ENCODE peak calls at places on chromosome 21, in four cellular contexts. I is K562, W is IMR-90, V is H1. D is an unnamed sample.

GRCh38 chr21:18147678-18148077 is 97.0 kb upstream of the CHODL start:
- DNase-seq in W (no peak), V (no peak), I (no peak), D (no peak)

GRCh38 chr21:25938673-25939395 is 204.1 kb downstream of the GABPA start:
- DNase-seq in I (no peak), W (no peak), V (no peak), D (no peak)

GRCh38 chr21:38440746-38441145 is 57.5 kb downstream of the ERG start:
- DNase-seq in V (no peak), I (peak), W (peak), D (peak)

GRCh38 chr21:14956826-14957225 is 108.0 kb downstream of the NRIP1 start:
- DNase-seq in V (no peak), I (no peak), W (peak), D (no peak)

GRCh38 chr21:43354666-43355065 is 72.3 kb downstream of the SIK1 start:
- DNase-seq in I (no peak), V (no peak), W (no peak), D (no peak)

GRCh38 chr21:28230559-28230958 is 762.1 kb downstream of the LTN1 start:
- DNase-seq in I (no peak), W (peak), V (no peak), D (no peak)

GRCh38 chr21:21688877-21689276 is 690.7 kb downstream of the NCAM2 start:
- DNase-seq in I (peak), V (peak), W (peak), D (no peak)

GRCh38 chr21:15203740-15204139 is 138.9 kb upstream of the NRIP1 start:
- DNase-seq in V (no peak), W (no peak), I (no peak), D (no peak)

GRCh38 chr21:40013001-40013735 is 145.9 kb downstream of the PCP4 start:
- DNase-seq in I (no peak), W (no peak), V (no peak), D (no peak)

GRCh38 chr21:25385912-25386474 is 221.3 kb downstream of the MRPL39 start:
- DNase-seq in W (peak), V (no peak), I (peak), D (peak)

GRCh38 chr21:27168084-27168483 is 201.2 kb upstream of the ADAMTS5 start:
- DNase-seq in V (no peak), I (no peak), W (peak), D (no peak)

GRCh38 chr21:32624726-32625125 is 12.5 kb upstream of the CFAP298 start:
- DNase-seq in W (peak), V (no peak), I (peak), D (no peak)

GRCh38 chr21:29403922-29404538 is 105.3 kb downstream of the BACH1 start:
- DNase-seq in I (no peak), V (no peak), W (no peak), D (no peak)

GRCh38 chr21:40179167-40179566 is 311.9 kb downstream of the PCP4 start:
- DNase-seq in V (no peak), I (no peak), W (no peak), D (no peak)

GRCh38 chr21:25118648-25119047 is 488.6 kb downstream of the MRPL39 start:
- DNase-seq in W (no peak), I (no peak), V (no peak), D (no peak)

GRCh38 chr21:31161157-31161556 is 122.9 kb upstream of the KRTAP19-8 start:
- DNase-seq in W (peak), V (no peak), I (no peak), D (no peak)

GRCh38 chr21:32403201-32403701 is 9.3 kb upstream of the EVA1C start:
- DNase-seq in V (peak), I (peak), W (peak), D (peak)

GRCh38 chr21:21188513-21189188 is 190.4 kb downstream of the NCAM2 start:
- DNase-seq in I (no peak), W (no peak), V (no peak), D (no peak)

GRCh38 chr21:43209575-43210453 is 41.0 kb downstream of the CRYAA start:
- DNase-seq in I (no peak), V (no peak), W (peak), D (peak)

GRCh38 chr21:23130308-23130707 is 2132.1 kb downstream of the NCAM2 start:
- DNase-seq in W (no peak), I (no peak), V (no peak), D (no peak)

GRCh38 chr21:40967771-40968170 is 120.8 kb upstream of the DSCAM start:
- DNase-seq in V (no peak), I (no peak), W (no peak), D (no peak)

GRCh38 chr21:39483917-39484316 is 32.1 kb downstream of the SH3BGR start:
- DNase-seq in W (peak), V (no peak), I (no peak), D (peak)

GRCh38 chr21:31660134-31660565 is 657 bp downstream of the SOD1 start:
- DNase-seq in V (no peak), W (no peak), I (no peak), D (no peak)

GRCh38 chr21:25506887-25507286 is 100.4 kb downstream of the MRPL39 start:
- DNase-seq in I (no peak), V (no peak), W (peak), D (peak)

GRCh38 chr21:17930102-17930501 is 110.9 kb upstream of the C21orf91 start:
- DNase-seq in I (no peak), W (no peak), V (no peak), D (no peak)

GRCh38 chr21:25577765-25578069 is 29.6 kb downstream of the MRPL39 start:
- DNase-seq in W (no peak), V (no peak), I (no peak), D (no peak)

GRCh38 chr21:31908106-31909031 is 35.5 kb downstream of the HUNK start:
- DNase-seq in W (peak), V (peak), I (no peak), D (no peak)

GRCh38 chr21:28089599-28090421 is 902.9 kb downstream of the LTN1 start:
- DNase-seq in W (no peak), V (no peak), I (no peak), D (no peak)

GRCh38 chr21:26169061-26169610 is 1.4 kb downstream of the APP start:
- DNase-seq in I (no peak), W (peak), V (peak), D (peak)

DNA sequence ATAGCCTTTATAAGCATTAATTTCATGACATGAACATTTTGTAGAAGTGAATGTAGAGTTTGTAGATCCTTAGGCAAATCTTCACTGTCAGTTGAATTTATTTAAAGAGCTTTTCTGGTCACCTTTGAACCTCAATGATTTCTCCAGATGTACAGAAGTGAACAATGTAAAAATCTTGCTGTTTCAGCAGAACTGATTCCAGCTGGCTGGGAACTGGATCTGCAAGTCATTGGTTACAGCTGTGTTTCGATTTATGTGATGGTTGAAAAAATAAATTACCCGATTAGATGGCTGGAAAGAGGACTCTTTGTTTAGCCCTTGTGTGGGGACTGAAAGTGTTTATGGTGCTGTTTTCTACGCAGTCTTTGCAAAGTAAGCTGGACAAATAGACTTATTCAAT is 849.8 kb downstream of the USP25 start:
- DNase-seq in I (no peak), V (no peak), W (peak), D (no peak)
- TF ChIP-seq MAFK in I (no peak), V (no peak), W (peak), D (peak)

GRCh38 chr21:34345091-34345871 is 18.5 kb upstream of the KCNE2 start:
- DNase-seq in I (no peak), W (peak), V (no peak), D (no peak)
- TF ChIP-seq MAFK in I (no peak), W (no peak), V (no peak), D (no peak)

DNA sequence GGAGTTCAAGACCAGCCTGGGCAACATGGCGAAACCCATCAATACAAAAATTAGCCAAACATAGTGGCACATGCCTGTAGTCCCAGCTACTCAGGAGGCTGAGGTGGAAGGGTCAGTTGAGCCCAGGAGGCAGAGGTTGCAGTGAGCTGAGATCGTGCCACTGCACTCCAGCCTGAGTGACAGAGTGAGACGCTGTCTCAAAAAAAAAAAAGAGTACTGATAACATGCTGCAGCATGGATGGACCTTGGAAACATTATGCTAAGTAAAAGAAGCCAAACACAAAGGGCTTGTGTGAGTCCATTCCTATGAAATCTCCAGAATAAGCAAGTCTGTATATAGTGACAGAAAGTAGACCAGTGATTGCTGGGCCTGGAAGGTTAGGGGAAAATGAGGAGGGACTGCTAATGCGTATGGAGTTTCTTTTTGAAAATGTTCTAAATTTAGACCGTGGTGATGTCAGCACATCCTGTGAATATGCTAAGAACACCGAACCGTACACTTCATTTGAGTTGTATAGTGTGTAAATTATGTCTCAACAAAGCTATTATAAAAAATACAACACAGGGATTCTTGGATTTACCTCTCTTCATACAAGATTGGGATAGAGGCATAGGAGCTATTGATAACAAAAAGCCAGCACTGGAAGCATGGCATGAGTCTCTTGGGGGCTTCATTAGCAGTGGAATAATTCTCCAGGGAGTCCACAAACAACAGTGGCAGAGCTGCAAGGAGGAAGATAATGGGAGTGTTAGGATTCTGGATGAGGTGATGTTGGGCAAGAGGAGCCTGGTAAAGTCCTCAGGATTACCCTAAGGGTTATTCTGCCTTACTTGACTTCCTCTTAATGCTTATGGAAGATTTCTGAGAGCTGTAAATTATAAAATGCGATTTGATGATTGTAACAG is 73.5 kb downstream of the TTC3 start:
- DNase-seq in I (no peak), W (peak), V (no peak), D (no peak)
- TF ChIP-seq MAFK in I (no peak), W (no peak), V (no peak), D (no peak)

DNA sequence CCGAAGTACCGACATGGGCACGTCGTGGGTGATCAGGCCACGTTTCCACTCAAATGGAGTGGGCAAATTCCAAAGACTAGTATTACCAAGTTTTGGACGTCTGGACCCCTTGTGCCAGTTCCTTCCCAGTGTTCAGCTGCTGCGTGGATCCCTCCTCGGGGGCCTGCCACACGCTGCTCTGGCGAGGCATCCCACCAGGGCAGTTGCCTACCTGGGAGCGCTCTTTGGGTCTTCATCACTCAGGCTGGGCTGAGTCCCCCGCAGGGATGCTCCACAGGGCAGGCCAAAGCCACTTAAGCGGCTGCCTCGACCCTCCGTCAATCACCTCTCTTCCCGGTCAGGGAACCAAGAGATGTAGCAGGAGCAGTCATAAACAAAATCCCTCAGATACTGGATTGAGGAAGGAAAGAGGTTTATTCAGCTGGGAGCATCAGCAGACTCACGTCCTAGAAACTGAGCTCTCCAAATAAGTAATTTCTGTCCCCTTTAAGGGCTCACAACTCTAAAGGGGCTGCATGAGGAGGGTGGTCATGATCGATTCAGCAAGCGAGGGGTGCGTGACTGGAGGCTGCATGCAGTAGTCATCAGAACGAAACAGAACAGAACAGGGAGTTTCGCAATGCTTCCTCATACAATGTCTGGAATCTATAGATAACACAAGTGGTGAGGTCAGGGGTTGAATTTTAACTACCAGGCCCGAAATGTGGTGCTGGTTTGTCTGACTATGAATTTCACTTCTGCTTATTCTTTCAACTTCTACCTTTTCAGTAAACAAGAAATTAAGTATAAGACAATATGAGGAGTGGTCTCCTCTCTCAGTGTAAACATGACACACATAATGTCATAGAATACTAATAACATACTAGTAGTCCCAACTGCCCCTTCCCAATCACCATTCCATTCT is 998.6 kb upstream of the NCAM2 start:
- DNase-seq in I (peak), V (no peak), W (no peak), D (no peak)
- TF ChIP-seq MAFK in I (no peak), V (no peak), W (no peak), D (no peak)

GRCh38 chr21:44801468-44802395 is at the start of gene UBE2G2:
- DNase-seq in W (peak), I (peak), V (peak), D (peak)

GRCh38 chr21:44803651-44804050 is 2.0 kb upstream of the UBE2G2 start:
- DNase-seq in V (no peak), I (peak), W (no peak), D (no peak)

GRCh38 chr21:44804762-44805161 is 3.1 kb upstream of the UBE2G2 start:
- DNase-seq in W (no peak), I (no peak), V (no peak), D (no peak)

GRCh38 chr21:44800971-44801467 is 601 bp downstream of the UBE2G2 start:
- DNase-seq in I (peak), W (peak), V (no peak), D (peak)

DNA sequence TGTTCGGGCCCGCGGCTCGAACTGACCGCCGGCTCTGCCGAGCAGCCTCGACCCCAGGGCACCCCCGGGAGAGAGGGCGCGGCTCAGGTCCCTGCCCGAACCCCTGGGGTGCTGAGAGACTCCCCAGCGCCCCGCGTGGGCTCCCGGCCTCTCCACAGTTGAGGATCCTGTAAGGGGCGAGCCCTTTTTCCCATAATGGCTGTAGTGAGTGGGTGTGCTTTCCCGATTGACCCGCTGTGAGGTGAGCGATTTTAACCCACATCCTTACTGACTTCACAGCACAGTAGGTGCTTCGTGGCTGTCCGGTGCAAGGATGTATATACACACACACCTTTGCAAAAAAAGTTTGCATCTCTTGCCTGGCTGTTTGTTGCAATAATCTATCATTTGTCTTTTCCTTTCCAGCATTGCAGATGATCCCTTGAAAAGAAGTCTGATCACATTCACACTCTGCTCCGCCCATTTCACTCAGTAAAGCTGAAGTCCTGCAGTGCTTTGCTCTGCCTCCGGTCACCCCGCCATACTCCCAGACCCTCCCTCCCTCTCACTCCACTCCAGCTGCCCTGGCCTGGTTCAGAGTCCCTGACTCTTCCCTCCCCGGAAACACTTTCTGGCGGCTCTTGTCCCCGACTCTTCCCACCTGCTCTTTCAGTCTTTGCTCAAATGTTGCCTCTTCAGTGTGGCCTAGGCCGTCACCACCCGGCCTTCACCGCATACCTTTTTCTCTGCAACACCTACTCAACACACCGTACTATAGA is 955 bp upstream of the UBE2G2 start:
- DNase-seq in W (no peak), V (no peak), I (peak), D (no peak)
- TF ChIP-seq MAFK in W (no peak), V (no peak), I (no peak), D (no peak)

GRCh38 chr21:41975391-41976272 is 21.8 kb upstream of the C2CD2 start:
- DNase-seq in V (peak), I (no peak), W (no peak), D (no peak)

GRCh38 chr21:41972511-41973205 is 18.8 kb upstream of the C2CD2 start:
- DNase-seq in W (no peak), V (peak), I (no peak), D (no peak)

GRCh38 chr21:41974752-41975053 is 20.9 kb upstream of the C2CD2 start:
- DNase-seq in I (no peak), W (no peak), V (no peak), D (no peak)

GRCh38 chr21:41973427-41973831 is 19.6 kb upstream of the C2CD2 start:
- DNase-seq in W (no peak), V (peak), I (no peak), D (no peak)

GRCh38 chr21:41973861-41974751 is 20.3 kb upstream of the C2CD2 start:
- DNase-seq in V (peak), I (no peak), W (peak), D (peak)
- TF ChIP-seq MAFK in V (no peak), I (no peak), W (no peak), D (no peak)

GRCh38 chr21:45977396-45977795 is 4.2 kb upstream of the COL6A1 start:
- DNase-seq in V (peak), W (no peak), I (no peak), D (no peak)

GRCh38 chr21:45980271-45980670 is 1.3 kb upstream of the COL6A1 start:
- DNase-seq in I (no peak), W (no peak), V (no peak), D (no peak)

GRCh38 chr21:45979651-45980050 is 1.9 kb upstream of the COL6A1 start:
- DNase-seq in V (no peak), I (no peak), W (no peak), D (no peak)

GRCh38 chr21:45980697-45981096 is 873 bp upstream of the COL6A1 start:
- DNase-seq in V (no peak), W (no peak), I (no peak), D (no peak)

DNA sequence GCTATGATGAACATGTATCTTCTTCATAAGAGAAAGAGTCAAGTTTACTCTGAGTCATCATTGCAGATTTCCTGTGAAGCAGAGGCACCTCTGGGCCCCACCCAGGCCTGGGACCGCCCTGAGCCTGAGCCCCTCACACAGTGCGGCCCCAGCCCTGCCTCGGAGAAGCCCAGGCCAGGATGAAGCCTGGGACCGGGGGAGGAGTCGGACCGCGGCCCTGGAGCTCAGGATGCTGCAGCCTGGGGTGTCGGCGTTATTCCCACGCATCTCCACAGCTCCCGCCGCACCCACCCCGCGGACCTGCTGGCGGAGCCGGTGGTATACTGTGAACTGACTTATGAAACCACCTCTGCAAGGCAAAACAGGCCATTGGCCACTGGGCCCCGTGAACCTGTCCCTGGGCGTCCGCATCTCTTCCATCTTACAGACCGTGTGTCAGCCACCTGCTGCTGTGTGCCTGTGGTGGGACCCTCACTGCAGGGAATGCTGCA is 2.4 kb upstream of the COL6A1 start:
- DNase-seq in V (peak), W (no peak), I (no peak), D (no peak)
- TF ChIP-seq MAFK in V (no peak), W (no peak), I (no peak), D (no peak)

GRCh38 chr21:45530423-45531113 is 11.7 kb downstream of the SLC19A1 start:
- DNase-seq in I (no peak), W (no peak), V (peak), D (no peak)
- TF ChIP-seq MAFK in I (no peak), W (no peak), V (no peak), D (no peak)

D was measured in A549.